ENCODE peak calls at places on chromosomes 2 and 18, in eight cellular contexts. S is HFFc6; R is AG10803; E is endodermal cell; U is CD8-positive, alpha-beta T cell; Q is right atrium auricular region; J is body of pancreas; B is progenitor cell of endocrine pancreas. A is an unnamed sample.

GRCh38 chr2:84969511-84970265 is 1.3 kb upstream of the KCMF1 start:
- DNase-seq in S (no peak), R (peak; percentile 40), E (no peak), U (no peak), Q (no peak), J (no peak), B (no peak), A (no peak)

GRCh38 chr2:151114934-151115333 is 146.7 kb downstream of the RBM43 start:
- DNase-seq in S (no peak), R (peak; percentile 76), E (no peak), U (no peak), Q (no peak), J (no peak), B (no peak), A (no peak)

GRCh38 chr2:167264380-167264779 is 376.1 kb downstream of the XIRP2 start:
- DNase-seq in S (no peak), R (no peak), E (peak; percentile 68), U (no peak), Q (no peak), J (peak; percentile 5), B (no peak), A (no peak)

GRCh38 chr18:46725310-46725709 is 31.5 kb downstream of the ST8SIA5 start:
- DNase-seq in S (no peak), R (no peak), E (peak; percentile 17), U (no peak), Q (no peak), J (no peak), B (no peak), A (no peak)

GRCh38 chr18:59448546-59448945 is 89.5 kb upstream of the LMAN1 start:
- DNase-seq in S (peak; percentile 30), R (peak; percentile 79), E (no peak), U (no peak), Q (no peak), J (no peak), B (no peak), A (no peak)

GRCh38 chr18:58937913-58938312 is 73.2 kb downstream of the ZNF532 start:
- DNase-seq in S (peak; percentile 52), R (no peak), E (no peak), U (no peak), Q (no peak), J (no peak), B (no peak), A (no peak)

GRCh38 chr2:138274421-138275291 is 226.9 kb upstream of the SPOPL start:
- DNase-seq in S (peak; percentile 49), R (peak; percentile 36), E (no peak), U (no peak), Q (no peak), J (no peak), B (no peak), A (no peak)

GRCh38 chr2:142974288-142975024 is 97.0 kb downstream of the KYNU start:
- DNase-seq in S (no peak), R (peak; percentile 38), E (peak; percentile 57), U (no peak), Q (no peak), J (no peak), B (no peak), A (no peak)

GRCh38 chr2:128348505-128349065 is 29.9 kb upstream of the HS6ST1 start:
- DNase-seq in S (no peak), R (no peak), E (peak; percentile 16), U (no peak), Q (peak; percentile 43), J (no peak), B (no peak), A (no peak)

GRCh38 chr2:36433311-36434217 is 78.0 kb downstream of the CRIM1 start:
- DNase-seq in S (peak; percentile 39), R (peak; percentile 86), E (no peak), U (no peak), Q (no peak), J (no peak), B (no peak), A (no peak)

GRCh38 chr2:212451786-212452200 is 86.8 kb downstream of the ERBB4 start:
- DNase-seq in S (peak; percentile 12), R (peak; percentile 83), E (no peak), U (no peak), Q (no peak), J (peak; percentile 14), B (no peak), A (no peak)

GRCh38 chr2:115650827-115651226 is 1208.4 kb downstream of the DPP10 start:
- DNase-seq in S (no peak), R (no peak), E (no peak), U (no peak), Q (no peak), J (no peak), B (no peak), A (no peak)

GRCh38 chr18:27824841-27825720 is 351.8 kb downstream of the CDH2 start:
- DNase-seq in S (no peak), R (no peak), E (no peak), U (no peak), Q (no peak), J (no peak), B (no peak), A (no peak)

GRCh38 chr2:27829791-27830190 is 58.3 kb downstream of the MRPL33 start:
- DNase-seq in S (no peak), R (no peak), E (no peak), U (no peak), Q (no peak), J (no peak), B (no peak), A (no peak)

GRCh38 chr2:31151501-31151900 is 13.3 kb upstream of the GALNT14 start:
- DNase-seq in S (no peak), R (no peak), E (peak; percentile 73), U (no peak), Q (no peak), J (no peak), B (no peak), A (no peak)

GRCh38 chr18:78580835-78581339 is 398.7 kb upstream of the SALL3 start:
- DNase-seq in S (no peak), R (no peak), E (no peak), U (peak; percentile 29), Q (peak; percentile 36), J (no peak), B (no peak), A (no peak)
- TF ChIP-seq CTCF in S (no peak), R (no peak), E (peak; percentile 55), U (no peak), Q (no peak), J (no peak), B (no peak), A (no peak)

DNA sequence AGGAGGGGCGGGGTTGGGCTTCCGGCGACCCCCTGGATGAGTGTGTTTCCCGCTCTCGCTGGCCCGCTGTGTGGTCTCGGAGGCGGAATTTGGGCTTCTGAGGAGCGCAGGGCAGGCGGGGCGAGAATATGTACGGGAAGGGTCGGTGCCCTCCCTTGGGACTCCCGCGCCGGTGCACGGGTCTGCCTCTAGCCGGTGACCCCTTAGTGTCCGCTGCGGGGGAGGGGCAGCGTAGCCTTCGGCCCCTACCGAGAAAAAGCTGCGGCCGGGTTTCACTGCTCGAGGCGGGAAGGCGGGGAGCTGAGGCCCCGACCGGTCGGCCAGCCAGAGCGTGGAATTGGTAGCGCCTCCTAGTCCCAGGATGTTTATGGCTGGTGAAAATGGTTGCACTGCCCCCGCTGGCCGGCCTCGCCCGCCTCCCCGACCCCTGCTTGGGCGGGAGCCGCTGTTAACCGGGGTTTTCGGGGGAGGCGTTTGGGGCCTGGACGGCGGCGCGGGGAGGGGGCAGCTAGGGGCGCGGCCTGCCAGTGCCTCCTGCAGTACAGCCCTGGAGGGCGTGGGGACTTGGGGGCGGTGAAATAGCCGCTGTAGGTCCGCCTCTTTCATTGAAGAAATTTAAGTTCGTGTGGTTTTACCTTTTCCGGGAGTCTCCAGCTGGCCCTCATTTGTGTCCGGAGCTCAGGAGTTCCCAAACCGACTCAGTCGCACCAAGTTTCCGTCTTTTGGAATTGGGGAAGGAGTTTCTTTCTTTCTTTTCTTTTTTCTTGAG is at the start of gene UGP2:
- DNase-seq in S (peak; percentile 90), R (peak; percentile 97), E (peak; percentile 96), U (peak; percentile 83), Q (peak; percentile 94), J (peak; percentile 94), B (peak; percentile 69), A (peak; percentile 71)
- TF ChIP-seq CTCF in S (peak; percentile 73), R (peak; percentile 33), E (peak; percentile 50), U (peak; percentile 24), Q (no peak), J (no peak), B (peak; percentile 25), A (peak; percentile 43)

GRCh38 chr2:47043142-47043890 is 111.8 kb downstream of the STPG4 start:
- DNase-seq in S (peak; percentile 93), R (peak; percentile 96), E (peak; percentile 86), U (no peak), Q (peak; percentile 70), J (peak; percentile 67), B (no peak), A (no peak)
- TF ChIP-seq CTCF in S (peak; percentile 33), R (peak; percentile 17), E (peak; percentile 15), U (no peak), Q (no peak), J (no peak), B (no peak), A (no peak)

GRCh38 chr2:44731505-44731904 is 210.0 kb upstream of the SIX3 start:
- DNase-seq in S (no peak), R (no peak), E (no peak), U (no peak), Q (no peak), J (no peak), B (no peak), A (no peak)
- TF ChIP-seq CTCF in S (no peak), R (no peak), E (no peak), U (no peak), Q (no peak), J (no peak), B (no peak), A (no peak)

GRCh38 chr2:108215794-108216211 is 24.0 kb upstream of the SULT1C3 start:
- DNase-seq in S (peak; percentile 60), R (peak; percentile 29), E (peak; percentile 65), U (no peak), Q (no peak), J (peak; percentile 27), B (no peak), A (no peak)
- TF ChIP-seq CTCF in S (peak; percentile 73), R (peak; percentile 53), E (peak; percentile 64), U (no peak), Q (no peak), J (no peak), B (peak; percentile 19), A (no peak)

DNA sequence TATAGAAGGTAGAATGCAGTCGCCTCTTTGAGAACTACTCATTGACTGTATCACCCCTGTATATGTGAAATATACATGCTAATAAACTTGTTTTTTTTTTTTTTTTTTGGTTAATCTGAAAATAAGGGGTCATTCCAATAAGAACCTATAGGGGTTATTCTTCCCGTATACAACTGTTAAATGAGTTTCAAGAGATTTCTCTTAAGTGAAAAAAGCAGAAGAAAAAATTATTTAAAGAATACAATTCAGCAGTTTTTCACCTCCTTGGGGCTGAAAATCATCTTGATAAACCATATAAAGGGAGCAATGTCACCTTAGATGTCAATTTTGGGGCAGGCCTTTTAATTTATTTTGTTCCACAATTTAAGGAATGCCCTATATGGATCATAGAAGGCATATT is 66.5 kb downstream of the SEPTIN10 start:
- DNase-seq in S (no peak), R (no peak), E (no peak), U (no peak), Q (no peak), J (no peak), B (no peak), A (no peak)
- TF ChIP-seq CTCF in S (peak; percentile 53), R (no peak), E (peak; percentile 50), U (no peak), Q (no peak), J (no peak), B (no peak), A (no peak)